ENCODE peak calls at places on chromosome 17, in five cellular contexts. B, P, R, F and J are unnamed samples.

GRCh38 chr17:66468241-66469087 is 166.1 kb downstream of the PRKCA start:
- DNase-seq in B (no peak), P (no peak), R (no peak), F (no peak), J (no peak)

GRCh38 chr17:68205251-68205807 is 42.5 kb upstream of the AMZ2 start:
- DNase-seq in B (peak), P (peak), R (peak), F (peak), J (peak)

GRCh38 chr17:28737770-28738679 is 5.8 kb upstream of the TRAF4 start:
- DNase-seq in B (no peak), P (peak), R (no peak), F (no peak), J (no peak)

GRCh38 chr17:46776298-46777005 is 42.0 kb downstream of the WNT3 start:
- DNase-seq in B (no peak), P (no peak), R (no peak), F (no peak), J (no peak)

GRCh38 chr17:75457047-75457654 is 716 bp downstream of the TMEM94 start:
- DNase-seq in B (peak), P (peak), R (peak), F (peak), J (peak)

GRCh38 chr17:50482110-50482509 is 3.5 kb downstream of the RSAD1 start:
- DNase-seq in B (no peak), P (peak), R (no peak), F (no peak), J (no peak)

GRCh38 chr17:75776399-75777242 is 8.0 kb upstream of the UNK start:
- DNase-seq in B (no peak), P (no peak), R (no peak), F (peak), J (no peak)

GRCh38 chr17:28402224-28402630 is 3.8 kb downstream of the SLC46A1 start:
- DNase-seq in B (no peak), P (no peak), R (no peak), F (no peak), J (no peak)

GRCh38 chr17:75463612-75464011 is 7.2 kb downstream of the TMEM94 start:
- DNase-seq in B (no peak), P (no peak), R (no peak), F (no peak), J (no peak)

GRCh38 chr17:72515291-72516065 is 394.7 kb downstream of the SOX9 start:
- DNase-seq in B (no peak), P (peak), R (peak), F (no peak), J (no peak)

GRCh38 chr17:80605326-80606066 is 60.9 kb downstream of the RPTOR start:
- DNase-seq in B (no peak), P (no peak), R (no peak), F (no peak), J (no peak)